ENCODE peak calls at places on chromosomes 11 and 22, in eight cellular contexts. One of them, this sample, is unnamed.

GRCh38 chr11:8018742-8019631 is 31.9 kb downstream of the EIF3F start:
- DNase-seq in osteocyte: peak; percentile 85
- DNase-seq in fibroblast of the aortic adventitia: peak; percentile 67
- DNase-seq in naive thymus-derived CD4-positive, alpha-beta T cell: peak; percentile 60
- DNase-seq in neural progenitor cell: peak; percentile 90
- DNase-seq in midbrain: peak; percentile 75
- DNase-seq in GM19239: no peak
- DNase-seq in NCI-H1694 treated with DMSO at 0.1 percent for 48 hours: peak; percentile 4
- DNase-seq in this sample: peak; percentile 80

GRCh38 chr11:118434553-118435232 is 1.6 kb upstream of the KMT2A start:
- DNase-seq in osteocyte: no peak
- DNase-seq in neural progenitor cell: peak; percentile 77
- DNase-seq in fibroblast of the aortic adventitia: peak; percentile 34
- DNase-seq in naive thymus-derived CD4-positive, alpha-beta T cell: peak; percentile 9
- DNase-seq in NCI-H1694 treated with DMSO at 0.1 percent for 48 hours: no peak
- DNase-seq in midbrain: peak; percentile 55
- DNase-seq in GM19239: no peak
- DNase-seq in this sample: peak; percentile 37

GRCh38 chr22:37486224-37486845 is at the start of gene MFNG:
- DNase-seq in GM19239: peak; percentile 97
- DNase-seq in neural progenitor cell: peak; percentile 91
- DNase-seq in midbrain: peak; percentile 26
- DNase-seq in NCI-H1694 treated with DMSO at 0.1 percent for 48 hours: no peak
- DNase-seq in fibroblast of the aortic adventitia: peak; percentile 9
- DNase-seq in naive thymus-derived CD4-positive, alpha-beta T cell: peak; percentile 63
- DNase-seq in osteocyte: no peak
- DNase-seq in this sample: no peak

GRCh38 chr11:7577883-7578242 is 64.1 kb downstream of the PPFIBP2 start:
- DNase-seq in GM19239: no peak
- DNase-seq in NCI-H1694 treated with DMSO at 0.1 percent for 48 hours: no peak
- DNase-seq in fibroblast of the aortic adventitia: peak; percentile 64
- DNase-seq in naive thymus-derived CD4-positive, alpha-beta T cell: no peak
- DNase-seq in neural progenitor cell: no peak
- DNase-seq in midbrain: no peak
- DNase-seq in osteocyte: no peak
- DNase-seq in this sample: peak; percentile 78

GRCh38 chr11:67300256-67300755 is 3.0 kb upstream of the SSH3 start:
- DNase-seq in osteocyte: no peak
- DNase-seq in GM19239: no peak
- DNase-seq in NCI-H1694 treated with DMSO at 0.1 percent for 48 hours: no peak
- DNase-seq in fibroblast of the aortic adventitia: no peak
- DNase-seq in midbrain: no peak
- DNase-seq in naive thymus-derived CD4-positive, alpha-beta T cell: no peak
- DNase-seq in neural progenitor cell: no peak
- DNase-seq in this sample: no peak

GRCh38 chr11:71542856-71543743 is 5.1 kb upstream of the KRTAP5-9 start:
- DNase-seq in GM19239: no peak
- DNase-seq in fibroblast of the aortic adventitia: peak; percentile 3
- DNase-seq in osteocyte: no peak
- DNase-seq in midbrain: no peak
- DNase-seq in NCI-H1694 treated with DMSO at 0.1 percent for 48 hours: no peak
- DNase-seq in naive thymus-derived CD4-positive, alpha-beta T cell: no peak
- DNase-seq in neural progenitor cell: no peak
- DNase-seq in this sample: peak; percentile 58

GRCh38 chr11:8826145-8826786 is 84.7 kb upstream of the AKIP1 start:
- DNase-seq in neural progenitor cell: peak; percentile 80
- DNase-seq in naive thymus-derived CD4-positive, alpha-beta T cell: no peak
- DNase-seq in NCI-H1694 treated with DMSO at 0.1 percent for 48 hours: no peak
- DNase-seq in midbrain: no peak
- DNase-seq in fibroblast of the aortic adventitia: peak; percentile 76
- DNase-seq in osteocyte: no peak
- DNase-seq in GM19239: no peak
- DNase-seq in this sample: peak; percentile 81

GRCh38 chr11:115199501-115199900 is 304.7 kb downstream of the CADM1 start:
- DNase-seq in osteocyte: no peak
- DNase-seq in NCI-H1694 treated with DMSO at 0.1 percent for 48 hours: no peak
- DNase-seq in naive thymus-derived CD4-positive, alpha-beta T cell: no peak
- DNase-seq in midbrain: no peak
- DNase-seq in GM19239: no peak
- DNase-seq in fibroblast of the aortic adventitia: no peak
- DNase-seq in neural progenitor cell: no peak
- DNase-seq in this sample: no peak

GRCh38 chr11:5129457-5129877 is 8.7 kb downstream of the OR52A5 start:
- DNase-seq in naive thymus-derived CD4-positive, alpha-beta T cell: no peak
- DNase-seq in GM19239: no peak
- DNase-seq in fibroblast of the aortic adventitia: peak; percentile 52
- DNase-seq in osteocyte: no peak
- DNase-seq in midbrain: no peak
- DNase-seq in neural progenitor cell: no peak
- DNase-seq in NCI-H1694 treated with DMSO at 0.1 percent for 48 hours: no peak
- DNase-seq in this sample: peak; percentile 15

GRCh38 chr11:64098318-64098831 is 62.6 kb downstream of the FLRT1 start:
- DNase-seq in fibroblast of the aortic adventitia: no peak
- DNase-seq in osteocyte: no peak
- DNase-seq in NCI-H1694 treated with DMSO at 0.1 percent for 48 hours: no peak
- DNase-seq in naive thymus-derived CD4-positive, alpha-beta T cell: no peak
- DNase-seq in GM19239: no peak
- DNase-seq in midbrain: no peak
- DNase-seq in neural progenitor cell: no peak
- DNase-seq in this sample: no peak

GRCh38 chr11:119115484-119116234 is 5.7 kb upstream of the HINFP start:
- DNase-seq in neural progenitor cell: no peak
- DNase-seq in midbrain: peak; percentile 10
- DNase-seq in GM19239: no peak
- DNase-seq in naive thymus-derived CD4-positive, alpha-beta T cell: no peak
- DNase-seq in NCI-H1694 treated with DMSO at 0.1 percent for 48 hours: no peak
- DNase-seq in osteocyte: no peak
- DNase-seq in fibroblast of the aortic adventitia: no peak
- DNase-seq in this sample: no peak

GRCh38 chr11:47399860-47400812 is 8.3 kb upstream of the SLC39A13 start:
- DNase-seq in NCI-H1694 treated with DMSO at 0.1 percent for 48 hours: no peak
- DNase-seq in osteocyte: no peak
- DNase-seq in fibroblast of the aortic adventitia: no peak
- DNase-seq in neural progenitor cell: peak; percentile 53
- DNase-seq in naive thymus-derived CD4-positive, alpha-beta T cell: no peak
- DNase-seq in GM19239: peak; percentile 52
- DNase-seq in midbrain: no peak
- DNase-seq in this sample: no peak

GRCh38 chr11:61917357-61918109 is at the start of gene RAB3IL1:
- DNase-seq in fibroblast of the aortic adventitia: peak; percentile 47
- DNase-seq in osteocyte: peak; percentile 88
- DNase-seq in NCI-H1694 treated with DMSO at 0.1 percent for 48 hours: no peak
- DNase-seq in GM19239: no peak
- DNase-seq in naive thymus-derived CD4-positive, alpha-beta T cell: no peak
- DNase-seq in midbrain: peak; percentile 73
- DNase-seq in neural progenitor cell: peak; percentile 90
- DNase-seq in this sample: peak; percentile 67

GRCh38 chr11:102552020-102552419 is 21.5 kb upstream of the MMP7 start:
- DNase-seq in neural progenitor cell: no peak
- DNase-seq in NCI-H1694 treated with DMSO at 0.1 percent for 48 hours: no peak
- DNase-seq in GM19239: no peak
- DNase-seq in fibroblast of the aortic adventitia: no peak
- DNase-seq in osteocyte: no peak
- DNase-seq in naive thymus-derived CD4-positive, alpha-beta T cell: no peak
- DNase-seq in midbrain: no peak
- DNase-seq in this sample: no peak

GRCh38 chr11:315516-315994 is 1.7 kb downstream of the IFITM1 start:
- DNase-seq in fibroblast of the aortic adventitia: no peak
- DNase-seq in neural progenitor cell: no peak
- DNase-seq in NCI-H1694 treated with DMSO at 0.1 percent for 48 hours: no peak
- DNase-seq in GM19239: no peak
- DNase-seq in naive thymus-derived CD4-positive, alpha-beta T cell: no peak
- DNase-seq in midbrain: no peak
- DNase-seq in osteocyte: no peak
- DNase-seq in this sample: no peak

GRCh38 chr11:77062924-77063323 is 3.8 kb upstream of the CAPN5 start:
- DNase-seq in midbrain: no peak
- DNase-seq in NCI-H1694 treated with DMSO at 0.1 percent for 48 hours: no peak
- DNase-seq in fibroblast of the aortic adventitia: no peak
- DNase-seq in naive thymus-derived CD4-positive, alpha-beta T cell: no peak
- DNase-seq in GM19239: no peak
- DNase-seq in osteocyte: no peak
- DNase-seq in neural progenitor cell: no peak
- DNase-seq in this sample: no peak

GRCh38 chr11:46675288-46675851 is 25.0 kb downstream of the ARHGAP1 start:
- DNase-seq in fibroblast of the aortic adventitia: peak; percentile 88
- DNase-seq in naive thymus-derived CD4-positive, alpha-beta T cell: no peak
- DNase-seq in NCI-H1694 treated with DMSO at 0.1 percent for 48 hours: no peak
- DNase-seq in midbrain: peak; percentile 72
- DNase-seq in osteocyte: no peak
- DNase-seq in neural progenitor cell: no peak
- DNase-seq in GM19239: no peak
- DNase-seq in this sample: peak; percentile 76

GRCh38 chr11:27898166-27898565 is 197.9 kb upstream of the BDNF start:
- DNase-seq in midbrain: no peak
- DNase-seq in osteocyte: no peak
- DNase-seq in GM19239: no peak
- DNase-seq in NCI-H1694 treated with DMSO at 0.1 percent for 48 hours: no peak
- DNase-seq in fibroblast of the aortic adventitia: no peak
- DNase-seq in neural progenitor cell: no peak
- DNase-seq in naive thymus-derived CD4-positive, alpha-beta T cell: no peak
- DNase-seq in this sample: no peak

GRCh38 chr11:100855466-100856067 is 168.5 kb downstream of the ARHGAP42 start:
- DNase-seq in GM19239: no peak
- DNase-seq in osteocyte: no peak
- DNase-seq in NCI-H1694 treated with DMSO at 0.1 percent for 48 hours: peak; percentile 12
- DNase-seq in midbrain: peak; percentile 75
- DNase-seq in fibroblast of the aortic adventitia: peak; percentile 83
- DNase-seq in neural progenitor cell: peak; percentile 60
- DNase-seq in naive thymus-derived CD4-positive, alpha-beta T cell: no peak
- DNase-seq in this sample: peak; percentile 83

GRCh38 chr22:20508815-20509271 is 1.4 kb downstream of the MED15 start:
- DNase-seq in GM19239: no peak
- DNase-seq in fibroblast of the aortic adventitia: no peak
- DNase-seq in neural progenitor cell: no peak
- DNase-seq in midbrain: no peak
- DNase-seq in NCI-H1694 treated with DMSO at 0.1 percent for 48 hours: no peak
- DNase-seq in osteocyte: no peak
- DNase-seq in naive thymus-derived CD4-positive, alpha-beta T cell: no peak
- DNase-seq in this sample: no peak

GRCh38 chr11:69067200-69067599 is 18.5 kb downstream of the TPCN2 start:
- DNase-seq in GM19239: no peak
- DNase-seq in NCI-H1694 treated with DMSO at 0.1 percent for 48 hours: no peak
- DNase-seq in osteocyte: no peak
- DNase-seq in midbrain: no peak
- DNase-seq in neural progenitor cell: no peak
- DNase-seq in fibroblast of the aortic adventitia: no peak
- DNase-seq in naive thymus-derived CD4-positive, alpha-beta T cell: no peak
- DNase-seq in this sample: no peak

GRCh38 chr11:127493330-127493729 is 492.8 kb upstream of the KIRREL3 start:
- DNase-seq in osteocyte: no peak
- DNase-seq in GM19239: no peak
- DNase-seq in midbrain: peak; percentile 22
- DNase-seq in naive thymus-derived CD4-positive, alpha-beta T cell: no peak
- DNase-seq in NCI-H1694 treated with DMSO at 0.1 percent for 48 hours: peak; percentile 12
- DNase-seq in fibroblast of the aortic adventitia: no peak
- DNase-seq in neural progenitor cell: peak; percentile 45
- DNase-seq in this sample: no peak

GRCh38 chr11:117575856-117576255 is 221.2 kb downstream of the DSCAML1 start:
- DNase-seq in naive thymus-derived CD4-positive, alpha-beta T cell: no peak
- DNase-seq in osteocyte: no peak
- DNase-seq in fibroblast of the aortic adventitia: no peak
- DNase-seq in NCI-H1694 treated with DMSO at 0.1 percent for 48 hours: no peak
- DNase-seq in GM19239: no peak
- DNase-seq in neural progenitor cell: no peak
- DNase-seq in midbrain: no peak
- DNase-seq in this sample: no peak

GRCh38 chr11:44333271-44334218 is 23.6 kb upstream of the ALX4 start:
- DNase-seq in midbrain: no peak
- DNase-seq in NCI-H1694 treated with DMSO at 0.1 percent for 48 hours: no peak
- DNase-seq in fibroblast of the aortic adventitia: peak; percentile 54
- DNase-seq in neural progenitor cell: no peak
- DNase-seq in osteocyte: no peak
- DNase-seq in GM19239: no peak
- DNase-seq in naive thymus-derived CD4-positive, alpha-beta T cell: no peak
- DNase-seq in this sample: peak; percentile 55

GRCh38 chr11:17559341-17560087 is 12.5 kb downstream of the OTOG start:
- DNase-seq in GM19239: no peak
- DNase-seq in naive thymus-derived CD4-positive, alpha-beta T cell: no peak
- DNase-seq in osteocyte: no peak
- DNase-seq in neural progenitor cell: no peak
- DNase-seq in midbrain: no peak
- DNase-seq in fibroblast of the aortic adventitia: no peak
- DNase-seq in NCI-H1694 treated with DMSO at 0.1 percent for 48 hours: no peak
- DNase-seq in this sample: no peak

This sample was measured in cardiac fibroblast.